ENCODE peak calls at places on chromosomes 1 and 21, in six cellular contexts. N is DND-41, X is PC-3, V is neural progenitor cell, O is PC-9, Y is mammary epithelial cell. W is an unnamed sample. For H3K79me2, the result is how much of the 10 kb centered on the place peaks cover.

GRCh38 chr1:1479547-1480483 is 8.2 kb downstream of the ATAD3B start:
- DNase-seq in N (no peak), X (no peak), V (no peak), O (no peak), Y (no peak), W (peak)

GRCh38 chr1:41792485-41792770 is 126.3 kb downstream of the HIVEP3 start:
- DNase-seq in N (peak), X (no peak), V (no peak), O (no peak), Y (no peak), W (no peak)

GRCh38 chr1:214228976-214229375 is 52.0 kb upstream of the SMYD2 start:
- DNase-seq in N (no peak), X (no peak), V (no peak), O (no peak), Y (no peak), W (no peak)

GRCh38 chr1:228371741-228372182 is 34.9 kb downstream of the TRIM11 start:
- DNase-seq in N (no peak), X (no peak), V (no peak), O (no peak), Y (no peak), W (peak)

GRCh38 chr1:48450505-48450904 is 21.5 kb downstream of the SPATA6 start:
- DNase-seq in N (no peak), X (peak), V (no peak), O (no peak), Y (no peak), W (no peak)

GRCh38 chr21:36613064-36613463 is 85.9 kb upstream of the SIM2 start:
- DNase-seq in N (no peak), X (peak), V (no peak), O (no peak), Y (no peak), W (no peak)

GRCh38 chr1:42454409-42454808 is 1.4 kb downstream of the ZMYND12 start:
- DNase-seq in N (no peak), X (no peak), V (no peak), O (no peak), Y (no peak), W (no peak)

GRCh38 chr1:111737216-111738132 is 1.7 kb downstream of the INKA2 start:
- DNase-seq in N (peak), X (no peak), V (peak), O (no peak), Y (no peak), W (peak)

GRCh38 chr1:25621876-25622275 is 5.3 kb downstream of the MAN1C1 start:
- DNase-seq in N (no peak), X (no peak), V (no peak), O (no peak), Y (no peak), W (no peak)

GRCh38 chr1:201790261-201790660 is 38.7 kb upstream of the IPO9 start:
- DNase-seq in N (no peak), X (peak), V (no peak), O (no peak), Y (peak), W (peak)

GRCh38 chr1:182629674-182630073 is 25.5 kb upstream of the RGS16 start:
- DNase-seq in N (peak), X (no peak), V (peak), O (no peak), Y (no peak), W (no peak)

GRCh38 chr1:228334954-228335353 is 71.7 kb downstream of the TRIM11 start:
- DNase-seq in N (no peak), X (no peak), V (no peak), O (no peak), Y (no peak), W (peak)

GRCh38 chr1:234908571-234908970 is 220.1 kb downstream of the TOMM20 start:
- DNase-seq in N (no peak), X (no peak), V (no peak), O (no peak), Y (no peak), W (no peak)

GRCh38 chr1:91650764-91651163 is 150.1 kb downstream of the CDC7 start:
- DNase-seq in N (no peak), X (peak), V (no peak), O (no peak), Y (peak), W (peak)

GRCh38 chr1:236688705-236689104 is 2.4 kb downstream of the ACTN2 start:
- DNase-seq in N (no peak), X (no peak), V (no peak), O (no peak), Y (no peak), W (no peak)

GRCh38 chr1:53186533-53186932 is 10.1 kb upstream of the CPT2 start:
- DNase-seq in N (no peak), X (peak), V (no peak), O (no peak), Y (no peak), W (no peak)

GRCh38 chr1:207276465-207276864 is 45.0 kb upstream of the CD55 start:
- DNase-seq in N (no peak), X (no peak), V (no peak), O (no peak), Y (no peak), W (no peak)

GRCh38 chr1:177255411-177255810 is 84.7 kb downstream of the BRINP2 start:
- DNase-seq in N (no peak), X (peak), V (no peak), O (no peak), Y (peak), W (no peak)

DNA sequence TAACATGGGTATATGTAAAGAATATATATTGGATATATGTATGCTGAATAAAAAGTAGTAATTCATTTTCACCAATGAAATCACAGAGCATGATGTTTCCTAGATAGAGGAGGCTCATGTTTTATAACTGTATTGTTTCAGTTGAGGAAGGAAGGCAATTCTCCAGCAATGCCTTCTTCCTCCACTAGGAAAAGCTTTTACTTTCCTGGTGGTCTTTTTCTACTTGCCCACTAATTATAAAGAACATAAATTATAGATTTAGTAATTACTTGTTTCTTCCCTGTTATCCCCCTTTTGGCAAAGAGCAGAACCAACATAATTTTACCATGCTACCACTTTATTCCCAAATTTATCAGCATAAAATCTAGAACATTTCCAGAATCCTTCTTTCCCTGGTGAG is 159.0 kb downstream of the PLA2G4A start:
- DNase-seq in N (no peak), X (no peak), V (no peak), O (no peak), Y (no peak), W (no peak)
- TF ChIP-seq CTCF in N (no peak), X (peak), V (peak), O (no peak), Y (no peak), W (peak)

DNA sequence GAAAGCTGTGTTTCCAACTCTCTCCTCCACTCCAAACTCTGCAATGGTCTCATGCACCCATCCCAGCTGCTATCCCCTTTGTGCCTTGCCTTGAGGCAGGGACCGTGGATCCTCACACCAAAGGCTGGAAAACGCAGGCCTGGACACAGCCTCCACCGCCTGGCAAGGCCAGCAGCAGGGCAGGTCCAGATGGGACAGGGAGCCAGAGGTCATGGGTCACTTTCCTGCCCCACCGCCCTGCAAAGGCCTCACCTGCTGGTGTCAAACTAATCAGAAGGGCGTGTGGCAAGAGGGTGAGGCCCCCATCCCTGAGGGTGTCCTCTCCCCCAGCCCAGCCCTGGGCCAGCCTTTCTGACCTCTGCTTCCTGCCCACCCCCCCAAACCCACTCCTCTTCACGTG is 106.3 kb downstream of the PAX7 start:
- DNase-seq in N (no peak), X (no peak), V (no peak), O (no peak), Y (no peak), W (no peak)
- H3K79me2 ChIP-seq in N (under half), X (under half), V (under half), O (under half), Y (under half), W (under half)

DNA sequence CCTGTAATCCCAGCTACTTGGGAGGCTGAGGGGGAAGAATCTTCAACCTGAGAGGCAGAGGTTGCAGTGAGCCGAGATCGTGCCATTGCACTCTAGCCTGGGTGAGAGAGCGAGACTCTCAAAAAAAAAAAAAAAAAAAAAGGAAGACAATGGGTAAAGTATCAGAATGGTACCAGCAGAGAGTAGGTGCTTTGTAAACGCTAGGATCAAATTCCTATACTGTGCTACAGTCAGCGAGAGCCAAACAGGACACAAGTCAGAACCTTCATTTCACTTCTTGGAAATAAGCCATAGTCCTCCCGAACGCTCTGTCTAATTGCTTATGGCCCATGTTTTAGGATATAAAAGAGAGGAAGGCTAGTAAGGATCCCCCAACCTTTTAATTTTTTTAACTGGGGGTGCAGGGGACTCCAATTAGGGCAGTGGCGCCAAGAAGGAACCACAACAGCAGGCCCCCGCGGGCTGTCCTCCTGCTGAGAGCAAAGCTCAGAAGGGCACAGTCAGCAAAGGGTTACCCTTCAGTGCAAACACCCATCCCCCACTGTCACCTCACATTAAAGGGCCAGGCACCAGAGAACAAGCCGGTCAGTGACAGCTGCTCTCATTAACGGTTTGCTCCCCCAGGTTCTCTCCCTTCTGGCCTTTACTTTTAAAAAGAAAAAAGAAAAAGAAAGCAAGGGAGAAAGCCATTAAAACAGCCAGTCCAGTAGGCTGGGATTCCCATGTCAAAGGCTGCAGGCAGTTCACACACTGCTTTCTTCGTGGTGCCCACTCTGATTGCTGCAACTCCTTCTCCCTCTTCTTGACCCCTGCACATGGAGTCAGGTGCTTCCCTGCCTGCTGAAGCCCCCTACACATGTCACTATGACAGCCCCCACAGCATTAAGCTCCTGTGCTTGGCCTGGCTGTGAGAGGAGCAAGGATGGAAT is 69.4 kb downstream of the PLPP3 start:
- DNase-seq in N (no peak), X (no peak), V (peak), O (no peak), Y (no peak), W (no peak)
- TF ChIP-seq CTCF in N (no peak), X (no peak), V (no peak), O (no peak), Y (no peak), W (no peak)

GRCh38 chr1:183841950-183842816 is 37.3 kb downstream of the RGL1 start:
- DNase-seq in N (peak), X (peak), V (no peak), O (no peak), Y (peak), W (peak)

GRCh38 chr1:183844806-183845205 is 39.9 kb downstream of the RGL1 start:
- DNase-seq in N (no peak), X (no peak), V (no peak), O (no peak), Y (no peak), W (no peak)

GRCh38 chr1:183842817-183843187 is 37.9 kb downstream of the RGL1 start:
- DNase-seq in N (no peak), X (no peak), V (no peak), O (no peak), Y (no peak), W (no peak)

GRCh38 chr1:183840140-183840539 is 35.2 kb downstream of the RGL1 start:
- DNase-seq in N (no peak), X (peak), V (no peak), O (no peak), Y (peak), W (no peak)

GRCh38 chr1:183841550-183841949 is 36.6 kb downstream of the RGL1 start:
- DNase-seq in N (no peak), X (peak), V (no peak), O (no peak), Y (peak), W (no peak)
- H3K79me2 ChIP-seq in N (under half), X (under half), V (under half), O (under half), Y (under half), W (under half)

GRCh38 chr1:27576846-27577245 is 27.1 kb downstream of the AHDC1 start:
- DNase-seq in N (no peak), X (no peak), V (no peak), O (no peak), Y (no peak), W (no peak)

GRCh38 chr1:27577504-27578188 is 26.3 kb downstream of the AHDC1 start:
- DNase-seq in N (no peak), X (no peak), V (no peak), O (no peak), Y (no peak), W (no peak)

GRCh38 chr1:27574001-27574781 is 29.8 kb downstream of the AHDC1 start:
- DNase-seq in N (no peak), X (no peak), V (no peak), O (no peak), Y (no peak), W (no peak)

GRCh38 chr1:27574871-27575831 is 28.8 kb downstream of the AHDC1 start:
- DNase-seq in N (no peak), X (peak), V (peak), O (no peak), Y (peak), W (peak)

GRCh38 chr1:27575861-27576331 is 28.0 kb downstream of the AHDC1 start:
- DNase-seq in N (no peak), X (peak), V (peak), O (no peak), Y (peak), W (peak)
- TF ChIP-seq CTCF in N (no peak), X (peak), V (peak), O (no peak), Y (peak), W (no peak)

GRCh38 chr1:33143698-33144097 is 38.1 kb downstream of the TRIM62 start:
- DNase-seq in N (no peak), X (no peak), V (no peak), O (no peak), Y (no peak), W (peak)

GRCh38 chr1:33143181-33143580 is 38.7 kb downstream of the TRIM62 start:
- DNase-seq in N (no peak), X (no peak), V (no peak), O (no peak), Y (no peak), W (peak)

GRCh38 chr1:33141216-33141615 is 40.6 kb downstream of the TRIM62 start:
- DNase-seq in N (no peak), X (no peak), V (no peak), O (no peak), Y (no peak), W (no peak)

GRCh38 chr1:33141781-33142180 is 40.1 kb downstream of the TRIM62 start:
- DNase-seq in N (no peak), X (no peak), V (no peak), O (no peak), Y (no peak), W (peak)

GRCh38 chr1:33142483-33143065 is 39.3 kb downstream of the TRIM62 start:
- DNase-seq in N (no peak), X (no peak), V (no peak), O (no peak), Y (no peak), W (peak)
- H3K79me2 ChIP-seq in N (under half), X (under half), V (under half), O (under half), Y (under half), W (under half)

W was measured in osteoblast.